ENCODE peak calls at places on chromosome 20, in seven cellular contexts. N is GM12865; J is activated CD8-positive, alpha-beta memory T cell treated with anti-CD3 and anti-CD28 coated beads for 24 hours; C is glomerular endothelial cell; I is NCI-H1105; H is NCI-H2171; Z is PC-3. D is an unnamed sample.

GRCh38 chr20:44176833-44177533 is 10.0 kb downstream of the JPH2 start:
- DNase-seq in N (no peak), J (no peak), C (no peak), I (no peak), H (no peak), Z (peak; percentile 62), D (no peak)

GRCh38 chr20:29878281-29878741 is 1379.2 kb upstream of the DEFB115 start:
- DNase-seq in N (peak; percentile 11), J (no peak), C (no peak), I (peak; percentile 78), H (no peak), Z (peak; percentile 19), D (no peak)

GRCh38 chr20:21518292-21518991 is 4.6 kb upstream of the NKX2-2 start:
- DNase-seq in N (no peak), J (no peak), C (no peak), I (no peak), H (no peak), Z (no peak), D (no peak)

GRCh38 chr20:24357169-24357568 is 112.3 kb upstream of the SYNDIG1 start:
- DNase-seq in N (no peak), J (no peak), C (no peak), I (no peak), H (no peak), Z (no peak), D (no peak)

GRCh38 chr20:5504061-5504739 is 187.4 kb upstream of the PROKR2 start:
- DNase-seq in N (peak; percentile 49), J (no peak), C (no peak), I (no peak), H (no peak), Z (no peak), D (peak; percentile 40)

GRCh38 chr20:6769953-6770831 is 2.7 kb downstream of the BMP2 start:
- DNase-seq in N (no peak), J (no peak), C (no peak), I (no peak), H (no peak), Z (no peak), D (peak; percentile 52)

GRCh38 chr20:16241911-16242310 is 331.3 kb downstream of the KIF16B start:
- DNase-seq in N (peak; percentile 20), J (no peak), C (no peak), I (no peak), H (no peak), Z (peak; percentile 68), D (no peak)

GRCh38 chr20:49892260-49893216 is 22.8 kb downstream of the SPATA2 start:
- DNase-seq in N (no peak), J (no peak), C (no peak), I (no peak), H (no peak), Z (no peak), D (no peak)

GRCh38 chr20:52379723-52380336 is 188.3 kb upstream of the ZFP64 start:
- DNase-seq in N (peak; percentile 20), J (peak; percentile 70), C (peak; percentile 7), I (no peak), H (no peak), Z (peak; percentile 71), D (peak; percentile 20)

GRCh38 chr20:25984933-25985332 is 288.3 kb upstream of the ZNF337 start:
- DNase-seq in N (no peak), J (peak; percentile 74), C (no peak), I (no peak), H (peak; percentile 37), Z (no peak), D (no peak)

GRCh38 chr20:757509-757908 is 10.8 kb downstream of the SLC52A3 start:
- DNase-seq in N (no peak), J (no peak), C (no peak), I (no peak), H (no peak), Z (no peak), D (no peak)